ENCODE peak calls at places on chromosomes 1 and 21, in ten cellular contexts. G is activated CD4-positive, alpha-beta T cell treated with anti-CD3 and anti-CD28 coated beads, Interleukin-2, amount 10 ng/mL, durations not matched to agents 7 days and 5 days; K is HuH-7.5; E is stimulated activated CD4-positive, alpha-beta T cell treated with anti-CD3 and anti-CD28 coated beads, Interleukin-1b, Interleukin-23, amount 100 ng/mL, for 4 hours; Q is progenitor cell of endocrine pancreas; P is HT-29; Y is dorsolateral prefrontal cortex; V is GM12892; M is HL-60; A is activated T-helper 1 cell treated with anti-CD3 and anti-CD28 coated beads, Interleukin-2, amount 50 U/mL, for 16 hours. X is an unnamed sample.

GRCh38 chr1:73673980-73674379 is 524.0 kb downstream of the LRRIQ3 start:
- DNase-seq in V (no peak), K (no peak), M (no peak), G (no peak), E (no peak), Y (no peak), Q (no peak), P (no peak), A (no peak), X (no peak)

GRCh38 chr21:37074546-37074945 is 1.5 kb downstream of the TTC3 start:
- DNase-seq in V (no peak), P (no peak), E (no peak), K (no peak), M (no peak), G (no peak), Y (no peak), A (no peak), Q (no peak), X (no peak)

GRCh38 chr1:10045480-10046355 is 13.0 kb downstream of the UBE4B start:
- DNase-seq in P (no peak), E (no peak), K (no peak), Q (no peak), A (no peak), G (no peak), M (no peak), Y (no peak), V (no peak), X (no peak)

GRCh38 chr1:240701412-240701811 is 89.5 kb upstream of the GREM2 start:
- DNase-seq in A (no peak), V (no peak), E (no peak), M (no peak), P (no peak), G (no peak), Y (no peak), K (no peak), Q (no peak), X (no peak)

GRCh38 chr1:155013632-155014031 is 11.0 kb downstream of the ZBTB7B start:
- DNase-seq in G (peak), Q (no peak), A (no peak), E (no peak), V (no peak), P (no peak), K (no peak), Y (no peak), M (no peak), X (no peak)

GRCh38 chr21:43208561-43209332 is 39.9 kb downstream of the CRYAA start:
- DNase-seq in Q (peak), V (no peak), K (no peak), A (no peak), G (no peak), M (no peak), P (no peak), Y (no peak), E (no peak), X (no peak)

GRCh38 chr1:56424744-56425493 is 154.4 kb downstream of the PLPP3 start:
- DNase-seq in Y (no peak), Q (no peak), K (no peak), G (no peak), E (no peak), A (no peak), V (no peak), M (peak), P (peak), X (no peak)

GRCh38 chr1:56313560-56313959 is 265.8 kb downstream of the PLPP3 start:
- DNase-seq in Y (no peak), A (no peak), P (no peak), K (no peak), M (no peak), Q (no peak), E (no peak), G (no peak), V (no peak), X (no peak)

GRCh38 chr1:182143825-182144661 is 82.5 kb upstream of the ZNF648 start:
- DNase-seq in G (no peak), K (no peak), Q (no peak), Y (peak), V (no peak), P (no peak), E (no peak), A (no peak), M (peak), X (no peak)

GRCh38 chr1:177943999-177944672 is 25.7 kb downstream of the SEC16B start:
- DNase-seq in P (no peak), V (no peak), Y (peak), A (no peak), Q (no peak), K (no peak), G (no peak), M (no peak), E (no peak), X (no peak)

GRCh38 chr21:14989359-14989758 is 75.4 kb downstream of the NRIP1 start:
- DNase-seq in G (no peak), K (no peak), V (no peak), Q (no peak), A (no peak), E (no peak), P (no peak), M (no peak), Y (no peak), X (no peak)

GRCh38 chr1:11151854-11152612 is 37.1 kb upstream of the ANGPTL7 start:
- DNase-seq in V (no peak), E (no peak), G (no peak), A (no peak), K (no peak), P (no peak), M (no peak), Y (no peak), Q (no peak), X (no peak)

GRCh38 chr1:16248603-16249534 is 11.9 kb upstream of the CPLANE2 start:
- DNase-seq in V (peak), Q (no peak), G (no peak), M (peak), P (peak), K (no peak), E (no peak), A (no peak), Y (peak), X (no peak)

GRCh38 chr1:84876353-84876752 is 16.7 kb downstream of the LPAR3 start:
- DNase-seq in Q (no peak), P (no peak), V (no peak), G (no peak), M (no peak), K (no peak), E (no peak), Y (no peak), A (no peak), X (no peak)

GRCh38 chr1:214270097-214270635 is 10.8 kb upstream of the SMYD2 start:
- DNase-seq in P (no peak), V (no peak), G (no peak), M (no peak), K (no peak), Q (no peak), E (no peak), Y (no peak), A (no peak), X (no peak)

GRCh38 chr1:17066530-17067426 is 12.9 kb upstream of the SDHB start:
- DNase-seq in Q (no peak), E (no peak), M (peak), G (no peak), V (no peak), K (no peak), Y (no peak), A (no peak), P (no peak), X (no peak)

GRCh38 chr1:151511636-151512215 is 539 bp downstream of the CGN start:
- DNase-seq in Q (peak), M (peak), V (no peak), K (no peak), E (peak), A (no peak), G (peak), Y (peak), P (peak), X (no peak)

GRCh38 chr1:7447093-7447492 is 324.0 kb upstream of the VAMP3 start:
- DNase-seq in Y (no peak), V (no peak), K (no peak), Q (no peak), A (no peak), M (no peak), E (no peak), P (no peak), G (no peak), X (no peak)

GRCh38 chr1:93629101-93630059 is 52.3 kb downstream of the BCAR3 start:
- DNase-seq in Q (no peak), G (peak), A (no peak), V (no peak), Y (no peak), K (no peak), M (peak), E (no peak), P (peak), X (no peak)

GRCh38 chr1:184166495-184166894 is 115.0 kb downstream of the TSEN15 start:
- DNase-seq in A (no peak), G (no peak), Q (no peak), E (no peak), Y (no peak), M (no peak), P (no peak), K (no peak), V (no peak), X (no peak)

GRCh38 chr21:34126269-34126668 is 52.9 kb downstream of the MRPS6 start:
- DNase-seq in M (no peak), Y (peak), V (no peak), E (no peak), Q (no peak), A (no peak), K (no peak), P (no peak), G (peak), X (no peak)

GRCh38 chr1:10625076-10625475 is 150.3 kb downstream of the PEX14 start:
- DNase-seq in K (no peak), E (no peak), P (no peak), G (no peak), Y (no peak), Q (no peak), V (no peak), A (no peak), M (no peak), X (no peak)

GRCh38 chr1:209875510-209875909 is 47.7 kb downstream of the UTP25 start:
- DNase-seq in M (no peak), A (no peak), G (no peak), K (no peak), Y (no peak), E (no peak), Q (no peak), V (no peak), P (peak), X (no peak)

GRCh38 chr1:18941221-18942141 is 15.0 kb downstream of the IFFO2 start:
- DNase-seq in Y (peak), M (no peak), P (no peak), V (no peak), E (no peak), G (no peak), K (no peak), A (no peak), Q (no peak), X (no peak)

GRCh38 chr1:2587071-2587859 is 688 bp downstream of the PRXL2B start:
- DNase-seq in K (peak), G (no peak), E (no peak), P (peak), V (no peak), M (peak), Y (no peak), Q (no peak), A (peak), X (peak)

GRCh38 chr1:6016191-6016865 is 24.1 kb upstream of the NPHP4 start:
- DNase-seq in M (no peak), P (no peak), Y (no peak), K (no peak), E (no peak), A (no peak), G (no peak), Q (no peak), V (no peak), X (no peak)

GRCh38 chr21:38980416-38981319 is 174.9 kb downstream of the ETS2 start:
- DNase-seq in E (no peak), V (no peak), A (no peak), Y (no peak), K (no peak), P (no peak), M (no peak), G (no peak), Q (no peak), X (no peak)

GRCh38 chr1:205680073-205680851 is at the start of gene SLC45A3:
- DNase-seq in P (no peak), E (peak), Y (peak), M (no peak), V (peak), Q (peak), G (peak), A (no peak), K (peak), X (no peak)

GRCh38 chr1:15323351-15323988 is 76.4 kb downstream of the FHAD1 start:
- DNase-seq in M (peak), Y (peak), V (peak), Q (peak), E (peak), A (peak), P (peak), K (peak), G (peak), X (peak)

GRCh38 chr1:64654519-64655341 is 90.1 kb upstream of the RAVER2 start:
- DNase-seq in A (no peak), Y (no peak), E (no peak), G (no peak), M (no peak), V (no peak), Q (no peak), P (no peak), K (no peak), X (no peak)

GRCh38 chr1:101178688-101179491 is 57.9 kb upstream of the S1PR1 start:
- DNase-seq in Q (no peak), A (no peak), K (no peak), E (no peak), G (peak), V (no peak), Y (no peak), M (peak), P (no peak), X (no peak)

GRCh38 chr1:151814426-151814825 is 9.2 kb upstream of the LINGO4 start:
- DNase-seq in G (no peak), Q (no peak), P (no peak), A (no peak), M (no peak), Y (no peak), K (no peak), V (no peak), E (no peak), X (no peak)

GRCh38 chr1:199758626-199759255 is 268.8 kb upstream of the NR5A2 start:
- DNase-seq in V (no peak), M (no peak), A (no peak), Y (no peak), G (no peak), K (no peak), E (no peak), P (no peak), Q (no peak), X (no peak)

GRCh38 chr1:25485536-25486235 is 55.0 kb downstream of the MACO1 start:
- DNase-seq in Q (no peak), K (no peak), G (no peak), P (no peak), V (no peak), A (no peak), Y (no peak), E (no peak), M (peak), X (no peak)

GRCh38 chr1:199226163-199226562 is 587.3 kb downstream of the PTPRC start:
- DNase-seq in P (no peak), A (no peak), Y (no peak), E (no peak), M (no peak), K (no peak), V (no peak), Q (no peak), G (no peak), X (no peak)

GRCh38 chr1:232472485-232473041 is 157.4 kb downstream of the SIPA1L2 start:
- DNase-seq in P (no peak), V (no peak), Q (no peak), E (no peak), K (no peak), Y (no peak), M (no peak), A (no peak), G (no peak), X (no peak)

GRCh38 chr1:37272626-37273025 is 201.8 kb upstream of the ZC3H12A start:
- DNase-seq in Y (no peak), V (no peak), A (no peak), M (no peak), K (no peak), Q (no peak), E (no peak), G (no peak), P (no peak), X (no peak)

GRCh38 chr1:98049370-98050115 is 128.7 kb upstream of the DPYD start:
- DNase-seq in K (no peak), A (no peak), Y (peak), E (no peak), V (no peak), P (no peak), M (no peak), G (no peak), Q (no peak), X (no peak)

GRCh38 chr1:235018161-235018560 is 110.5 kb downstream of the TOMM20 start:
- DNase-seq in A (no peak), Y (no peak), M (no peak), E (no peak), K (no peak), Q (no peak), G (no peak), P (no peak), V (no peak), X (peak)